ENCODE peak calls at places on chromosomes 7 and 10, in four cellular contexts. Z is sigmoid colon, V is spleen, F is transverse colon. N is an unnamed sample.
A peak's percentile ranks its signal among the peaks of the same experiment; 100 is the strongest.

GRCh38 chr10:101014230-101014884 is 14.7 kb downstream of the LZTS2 start:
- DNase-seq in Z (peak; percentile 90), V (peak; percentile 93), F (peak; percentile 90), N (peak; percentile 82)

GRCh38 chr10:50063100-50063499 is 4.7 kb upstream of the WASHC2A start:
- DNase-seq in Z (no peak), V (no peak), F (no peak), N (no peak)

GRCh38 chr10:79093658-79094411 is 25.1 kb downstream of the ZMIZ1 start:
- DNase-seq in Z (peak; percentile 86), V (no peak), F (peak; percentile 89), N (peak; percentile 87)

GRCh38 chr7:149621776-149622175 is 124.2 kb upstream of the ZNF746 start:
- DNase-seq in Z (no peak), V (peak; percentile 29), F (no peak), N (no peak)

GRCh38 chr10:103861501-103861900 is 6.1 kb upstream of the SH3PXD2A start:
- DNase-seq in Z (no peak), V (no peak), F (no peak), N (no peak)

GRCh38 chr7:97078023-97078988 is 39.2 kb upstream of the SDHAF3 start:
- DNase-seq in Z (no peak), V (no peak), F (no peak), N (no peak)

GRCh38 chr7:24290004-24290641 is 6.1 kb downstream of the NPY start:
- DNase-seq in Z (no peak), V (no peak), F (no peak), N (no peak)

GRCh38 chr7:31791881-31792280 is 104.9 kb downstream of the PPP1R17 start:
- DNase-seq in Z (no peak), V (no peak), F (no peak), N (no peak)

GRCh38 chr7:111025013-111025412 is 65.9 kb upstream of the LRRN3 start:
- DNase-seq in Z (no peak), V (no peak), F (no peak), N (no peak)

GRCh38 chr7:136256491-136256890 is 279.3 kb upstream of the MTPN start:
- DNase-seq in Z (no peak), V (no peak), F (no peak), N (no peak)

GRCh38 chr10:133166828-133167692 is 7.0 kb downstream of the KNDC1 start:
- DNase-seq in Z (peak; percentile 53), V (no peak), F (no peak), N (peak; percentile 78)

GRCh38 chr10:52318136-52318810 is 4.2 kb downstream of the DKK1 start:
- DNase-seq in Z (no peak), V (no peak), F (no peak), N (no peak)

GRCh38 chr7:37224746-37225145 is 223.9 kb downstream of the ELMO1 start:
- DNase-seq in Z (no peak), V (no peak), F (no peak), N (no peak)

GRCh38 chr10:31864834-31865518 is 63.7 kb downstream of the ARHGAP12 start:
- DNase-seq in Z (no peak), V (no peak), F (no peak), N (no peak)

GRCh38 chr10:132065491-132066105 is at the start of gene JAKMIP3:
- DNase-seq in Z (peak; percentile 89), V (no peak), F (peak; percentile 32), N (peak; percentile 52)

GRCh38 chr7:627661-628027 is 98.9 kb upstream of the DNAAF5 start:
- DNase-seq in Z (no peak), V (no peak), F (no peak), N (no peak)

GRCh38 chr7:140506788-140507464 is 27.6 kb upstream of the MKRN1 start:
- DNase-seq in Z (peak; percentile 91), V (no peak), F (peak; percentile 25), N (peak; percentile 30)

GRCh38 chr10:32793033-32793432 is 165.0 kb downstream of the ITGB1 start:
- DNase-seq in Z (no peak), V (no peak), F (no peak), N (no peak)

GRCh38 chr7:11540271-11540761 is 291.7 kb downstream of the THSD7A start:
- DNase-seq in Z (no peak), V (no peak), F (no peak), N (no peak)

GRCh38 chr10:72310636-72311035 is 36.9 kb downstream of the DDIT4 start:
- DNase-seq in Z (no peak), V (peak; percentile 67), F (no peak), N (no peak)

GRCh38 chr10:72311667-72312066 is 37.9 kb downstream of the DDIT4 start:
- DNase-seq in Z (no peak), V (peak; percentile 58), F (no peak), N (no peak)

GRCh38 chr10:72308320-72308987 is 34.7 kb downstream of the DDIT4 start:
- DNase-seq in Z (peak; percentile 82), V (peak; percentile 81), F (peak; percentile 63), N (peak; percentile 72)

GRCh38 chr10:72310241-72310633 is 36.5 kb downstream of the DDIT4 start:
- DNase-seq in Z (no peak), V (peak; percentile 68), F (no peak), N (no peak)

DNA sequence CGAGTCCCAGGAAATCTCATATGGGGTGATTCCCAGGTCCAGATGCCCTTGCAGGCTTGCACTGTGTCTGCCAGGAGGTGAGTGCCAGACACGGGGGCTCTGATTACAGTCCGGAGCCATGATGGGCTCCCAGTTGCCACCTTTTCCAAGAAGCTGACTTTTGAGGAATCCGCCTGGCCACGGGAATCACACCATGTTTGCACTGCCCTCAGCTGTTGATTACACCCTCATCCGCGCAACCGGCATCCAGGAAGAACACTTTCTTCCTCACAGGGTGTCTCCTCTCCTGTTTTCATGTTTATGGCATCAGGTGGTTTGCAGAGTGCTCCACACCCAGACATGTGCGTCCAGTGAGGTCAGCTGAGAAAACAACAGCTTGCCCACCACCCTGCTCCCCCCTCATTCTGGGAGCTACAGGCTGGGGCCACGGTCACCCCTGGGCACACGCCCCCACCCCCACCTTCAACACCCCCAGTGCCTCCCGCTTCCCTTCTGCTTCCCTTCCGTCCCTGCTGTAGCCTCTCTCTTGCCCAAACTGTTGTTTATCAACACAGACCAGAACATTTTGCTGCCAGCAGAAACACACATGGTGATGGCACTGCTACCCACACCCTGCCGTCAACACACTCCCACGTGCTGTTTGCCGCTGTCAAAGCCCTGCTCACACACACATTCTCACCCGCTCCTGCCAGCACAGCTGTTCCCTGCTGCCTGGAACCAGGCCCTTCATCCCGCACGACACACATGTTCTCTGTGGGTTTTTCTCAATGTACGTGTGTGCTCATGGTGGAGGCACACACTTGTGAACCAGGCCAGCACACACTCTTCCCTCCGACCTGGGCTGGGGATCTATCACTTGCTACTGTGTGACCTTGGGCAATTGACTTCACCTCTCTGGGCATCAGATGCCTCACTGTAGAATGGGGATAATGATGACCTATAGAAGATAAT is 35.8 kb downstream of the DDIT4 start:
- DNase-seq in Z (peak; percentile 77), V (peak; percentile 77), F (peak; percentile 74), N (no peak)
- H3K4me1 ChIP-seq in Z (no peaks in the 10 kb centered on the region), V (peaks cover 79% of the 10 kb centered on the region), F (peaks cover 29% of the 10 kb centered on the region), N (peaks cover 48% of the 10 kb centered on the region)

DNA sequence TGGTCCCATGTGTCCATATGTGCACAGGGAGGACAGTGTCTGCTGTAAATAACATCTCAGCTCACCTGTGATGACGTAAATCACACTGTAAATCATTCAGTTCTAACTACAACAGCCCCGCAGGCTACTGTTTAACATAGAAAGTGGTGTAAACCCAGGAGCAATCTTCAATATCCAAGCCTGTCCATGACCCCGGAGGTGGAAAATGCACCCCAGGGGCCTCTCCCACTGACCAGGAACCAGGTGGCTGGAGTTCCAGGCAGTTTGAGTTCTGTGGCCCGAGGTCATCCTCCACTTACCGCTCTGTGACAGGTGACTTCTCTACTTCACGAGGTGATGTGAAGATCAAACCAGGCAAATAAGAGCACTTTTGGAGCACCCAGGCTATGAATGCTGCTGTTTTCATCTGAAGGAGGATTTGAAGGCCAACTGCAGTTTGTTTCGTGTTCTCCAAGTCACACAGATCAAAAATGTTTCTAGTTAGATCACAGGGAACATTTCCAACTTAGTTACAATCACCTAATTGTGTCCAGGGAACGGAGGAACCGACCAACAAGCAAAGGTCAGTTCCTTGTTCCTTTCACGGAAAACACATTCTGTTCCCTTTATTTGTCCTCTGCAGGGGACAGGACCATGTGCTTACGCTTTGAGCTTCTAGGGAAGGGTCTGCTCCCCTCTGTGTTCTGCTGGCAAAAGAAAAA is 131.8 kb downstream of the WDR37 start:
- DNase-seq in Z (peak; percentile 53), V (peak; percentile 30), F (no peak), N (no peak)
- TF ChIP-seq POLR2AphosphoS5 in Z (peak; percentile 41), V (no peak), F (no peak), N (no peak)

DNA sequence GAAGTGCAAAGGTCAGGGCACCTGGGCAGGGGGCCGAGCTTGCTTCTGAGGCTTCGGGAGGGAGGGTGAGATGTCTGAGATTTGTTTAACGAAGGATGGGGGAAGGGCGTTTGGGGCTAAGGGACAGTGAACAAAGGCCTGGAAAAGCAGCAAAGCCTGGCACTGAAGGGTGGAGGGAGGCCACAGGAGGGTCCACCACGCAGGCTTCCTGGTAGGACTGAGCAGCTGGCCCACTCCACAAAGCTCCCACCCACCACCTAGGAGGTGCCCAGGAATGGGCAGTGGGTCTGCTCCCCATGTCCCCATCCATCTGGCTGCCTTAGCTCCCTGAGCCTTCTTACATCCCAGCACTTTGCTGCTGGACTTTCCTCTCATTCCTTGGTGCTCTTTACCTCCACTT is 39.4 kb upstream of the CXCL12 start:
- DNase-seq in Z (no peak), V (no peak), F (no peak), N (no peak)
- H3K4me1 ChIP-seq in Z (no peaks in the 10 kb centered on the region), V (no peaks in the 10 kb centered on the region), F (no peaks in the 10 kb centered on the region), N (no peaks in the 10 kb centered on the region)

DNA sequence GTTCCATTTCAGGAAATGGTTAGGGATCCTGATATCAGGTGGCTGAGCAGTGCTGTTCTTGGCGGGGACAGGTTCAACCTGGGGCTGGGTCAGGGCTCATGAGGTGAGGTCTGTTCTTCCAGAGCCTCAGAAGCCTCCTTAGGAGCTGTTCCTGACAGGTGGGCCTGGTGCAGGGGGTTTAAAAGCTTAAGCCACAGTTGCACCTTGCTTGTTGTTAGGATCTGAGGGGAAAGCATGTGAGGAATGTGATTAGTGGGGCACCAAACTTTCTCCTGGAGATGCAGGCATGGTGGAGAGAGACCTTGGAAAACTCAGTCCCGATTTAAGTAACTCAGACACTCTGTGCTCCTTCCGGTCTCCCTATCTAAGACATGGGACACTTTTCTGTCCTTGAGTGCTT is 18.7 kb upstream of the CRHR2 start:
- DNase-seq in Z (no peak), V (peak; percentile 24), F (no peak), N (no peak)
- TF ChIP-seq POLR2AphosphoS5 in Z (no peak), V (no peak), F (no peak), N (no peak)

GRCh38 chr10:62021116-62021515 is 119.6 kb downstream of the ARID5B start:
- DNase-seq in Z (no peak), V (no peak), F (no peak), N (no peak)
- H3K4me1 ChIP-seq in Z (no peaks in the 10 kb centered on the region), V (peaks cover 71% of the 10 kb centered on the region), F (peaks cover 29% of the 10 kb centered on the region), N (peaks cover 30% of the 10 kb centered on the region)

GRCh38 chr7:106285051-106285800 is 443 bp upstream of the NAMPT start:
- DNase-seq in Z (peak; percentile 99), V (peak; percentile 100), F (peak; percentile 100), N (peak; percentile 100)

GRCh38 chr7:106283501-106283830 is 1.3 kb downstream of the NAMPT start:
- DNase-seq in Z (no peak), V (no peak), F (no peak), N (no peak)

GRCh38 chr7:106282852-106283251 is 1.9 kb downstream of the NAMPT start:
- DNase-seq in Z (no peak), V (no peak), F (no peak), N (no peak)

GRCh38 chr7:106284516-106285050 is at the start of gene NAMPT:
- DNase-seq in Z (peak; percentile 82), V (no peak), F (peak; percentile 60), N (peak; percentile 95)

GRCh38 chr7:106283831-106284515 is 810 bp downstream of the NAMPT start:
- DNase-seq in Z (peak; percentile 82), V (no peak), F (peak; percentile 65), N (peak; percentile 63)
- TF ChIP-seq POLR2AphosphoS5 in Z (peak; percentile 62), V (peak; percentile 72), F (peak; percentile 62), N (peak; percentile 74)

N was measured in upper lobe of left lung.